ENCODE peak calls at places on chromosomes 11 and 22, in five cellular contexts. One of them, this sample, is unnamed. For H3K4me1, the result is how much of the 10 kb centered on the place peaks cover.

GRCh38 chr11:81245791-81246190 is 1487.9 kb downstream of the FAM181B start:
- DNase-seq in adrenal gland: no peak
- DNase-seq in ovary: no peak
- DNase-seq in pancreas: no peak
- DNase-seq in HCT116: no peak
- DNase-seq in this sample: no peak

GRCh38 chr11:116927163-116927772 is 89.8 kb upstream of the APOA1 start:
- DNase-seq in adrenal gland: no peak
- DNase-seq in ovary: no peak
- DNase-seq in pancreas: no peak
- DNase-seq in HCT116: no peak
- DNase-seq in this sample: no peak

GRCh38 chr11:2535673-2536439 is 91.0 kb downstream of the KCNQ1 start:
- DNase-seq in adrenal gland: peak
- DNase-seq in ovary: peak
- DNase-seq in pancreas: peak
- DNase-seq in HCT116: no peak
- DNase-seq in this sample: no peak

GRCh38 chr22:29748248-29748893 is 18.4 kb downstream of the ZMAT5 start:
- DNase-seq in adrenal gland: no peak
- DNase-seq in ovary: no peak
- DNase-seq in pancreas: no peak
- DNase-seq in HCT116: no peak
- DNase-seq in this sample: no peak

GRCh38 chr22:26561756-26562417 is 28.0 kb downstream of the TPST2 start:
- DNase-seq in adrenal gland: peak
- DNase-seq in ovary: peak
- DNase-seq in pancreas: peak
- DNase-seq in HCT116: no peak
- DNase-seq in this sample: no peak

GRCh38 chr22:46994983-46995382 is 232.5 kb downstream of the TBC1D22A start:
- DNase-seq in adrenal gland: no peak
- DNase-seq in ovary: no peak
- DNase-seq in pancreas: no peak
- DNase-seq in HCT116: no peak
- DNase-seq in this sample: no peak

GRCh38 chr11:60858236-60858635 is 2.5 kb upstream of the PTGDR2 start:
- DNase-seq in adrenal gland: no peak
- DNase-seq in ovary: no peak
- DNase-seq in pancreas: no peak
- DNase-seq in HCT116: no peak
- DNase-seq in this sample: no peak

GRCh38 chr11:128908391-128909246 is 17.5 kb downstream of the KCNJ5 start:
- DNase-seq in adrenal gland: peak
- DNase-seq in ovary: peak
- DNase-seq in pancreas: no peak
- DNase-seq in HCT116: peak
- DNase-seq in this sample: peak

GRCh38 chr22:40076702-40077645 is 82.2 kb downstream of the FAM83F start:
- DNase-seq in adrenal gland: no peak
- DNase-seq in ovary: no peak
- DNase-seq in pancreas: no peak
- DNase-seq in HCT116: no peak
- DNase-seq in this sample: no peak

GRCh38 chr11:64339754-64340408 is at the start of gene CCDC88B:
- DNase-seq in adrenal gland: no peak
- DNase-seq in ovary: peak
- DNase-seq in pancreas: peak
- DNase-seq in HCT116: no peak
- DNase-seq in this sample: no peak

GRCh38 chr11:45543808-45544422 is 121.5 kb downstream of the CHST1 start:
- DNase-seq in adrenal gland: no peak
- DNase-seq in ovary: no peak
- DNase-seq in pancreas: no peak
- DNase-seq in HCT116: no peak
- DNase-seq in this sample: no peak

GRCh38 chr11:45881708-45882368 is 3.6 kb upstream of the MAPK8IP1 start:
- DNase-seq in adrenal gland: no peak
- DNase-seq in ovary: no peak
- DNase-seq in pancreas: no peak
- DNase-seq in HCT116: no peak
- DNase-seq in this sample: no peak

DNA sequence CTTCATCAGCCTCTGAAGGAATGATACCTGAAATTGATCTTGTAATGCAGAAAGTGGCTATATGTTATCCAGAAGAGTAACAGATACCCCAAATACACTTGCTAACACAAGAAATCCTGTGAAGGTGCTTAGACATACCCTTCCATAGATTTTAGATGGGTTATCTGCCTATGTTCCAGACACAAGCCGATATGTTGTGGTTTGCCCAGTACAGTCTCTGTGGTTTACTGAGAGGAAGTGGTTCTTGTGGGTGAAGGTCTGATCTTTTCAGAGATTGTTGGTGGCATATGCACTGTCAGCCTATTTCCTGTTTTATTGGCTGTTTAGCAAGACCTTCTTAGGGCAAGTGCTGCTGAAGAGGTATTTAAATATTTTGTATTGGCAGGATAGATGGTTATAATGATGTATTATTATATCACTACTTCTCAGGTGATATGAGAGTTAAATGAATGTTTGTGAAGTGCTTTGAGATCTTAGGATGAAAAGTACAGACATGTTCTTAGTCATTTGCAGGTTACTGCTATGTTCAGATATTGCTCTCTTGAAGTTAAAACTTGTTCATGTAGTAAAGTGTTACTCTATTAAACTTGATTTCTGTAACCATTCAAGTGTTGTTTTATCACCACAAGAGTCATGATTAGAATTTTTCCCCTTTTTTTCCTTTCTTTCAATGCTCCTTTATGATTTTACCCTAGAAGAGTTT is 8.2 kb downstream of the ARHGEF12 start:
- DNase-seq in adrenal gland: no peak
- DNase-seq in ovary: no peak
- DNase-seq in pancreas: no peak
- DNase-seq in HCT116: peak
- DNase-seq in this sample: no peak
- H3K4me1 ChIP-seq in adrenal gland: half or more
- H3K4me1 ChIP-seq in ovary: under half
- H3K4me1 ChIP-seq in pancreas: under half
- H3K4me1 ChIP-seq in HCT116: half or more
- H3K4me1 ChIP-seq in this sample: under half

GRCh38 chr11:794766-795637 is 3.1 kb downstream of the SLC25A22 start:
- DNase-seq in adrenal gland: no peak
- DNase-seq in ovary: peak
- DNase-seq in pancreas: peak
- DNase-seq in HCT116: no peak
- DNase-seq in this sample: no peak
- H3K4me1 ChIP-seq in adrenal gland: under half
- H3K4me1 ChIP-seq in ovary: under half
- H3K4me1 ChIP-seq in pancreas: under half
- H3K4me1 ChIP-seq in HCT116: half or more
- H3K4me1 ChIP-seq in this sample: under half

DNA sequence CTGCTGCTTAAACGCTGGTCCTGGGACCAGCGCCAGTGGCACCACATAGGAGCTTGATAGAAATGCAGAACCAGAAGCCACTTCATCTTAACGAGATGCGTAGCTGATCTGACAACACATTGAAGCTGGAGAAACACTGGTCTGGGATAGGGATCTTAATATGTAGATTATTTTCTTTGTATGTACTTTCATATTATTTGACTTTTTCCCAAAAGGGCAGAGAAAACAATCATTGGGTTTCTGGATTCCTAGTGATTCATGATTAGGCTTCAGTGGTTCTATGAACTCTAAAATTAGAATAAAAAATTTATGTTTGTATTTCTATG is 12.3 kb downstream of the MPEG1 start:
- DNase-seq in adrenal gland: no peak
- DNase-seq in ovary: no peak
- DNase-seq in pancreas: no peak
- DNase-seq in HCT116: no peak
- DNase-seq in this sample: no peak
- H3K4me1 ChIP-seq in adrenal gland: under half
- H3K4me1 ChIP-seq in ovary: under half
- H3K4me1 ChIP-seq in pancreas: under half
- H3K4me1 ChIP-seq in HCT116: under half
- H3K4me1 ChIP-seq in this sample: under half

GRCh38 chr22:38249301-38249700 is 23.5 kb downstream of the TMEM184B start:
- DNase-seq in adrenal gland: no peak
- DNase-seq in ovary: no peak
- DNase-seq in pancreas: no peak
- DNase-seq in HCT116: no peak
- DNase-seq in this sample: no peak

GRCh38 chr22:38250642-38251354 is 22.0 kb downstream of the TMEM184B start:
- DNase-seq in adrenal gland: no peak
- DNase-seq in ovary: no peak
- DNase-seq in pancreas: no peak
- DNase-seq in HCT116: no peak
- DNase-seq in this sample: no peak

GRCh38 chr22:38251355-38251720 is 21.5 kb downstream of the TMEM184B start:
- DNase-seq in adrenal gland: no peak
- DNase-seq in ovary: no peak
- DNase-seq in pancreas: no peak
- DNase-seq in HCT116: no peak
- DNase-seq in this sample: no peak

GRCh38 chr22:38248280-38248679 is 24.5 kb downstream of the TMEM184B start:
- DNase-seq in adrenal gland: no peak
- DNase-seq in ovary: no peak
- DNase-seq in pancreas: no peak
- DNase-seq in HCT116: no peak
- DNase-seq in this sample: no peak

DNA sequence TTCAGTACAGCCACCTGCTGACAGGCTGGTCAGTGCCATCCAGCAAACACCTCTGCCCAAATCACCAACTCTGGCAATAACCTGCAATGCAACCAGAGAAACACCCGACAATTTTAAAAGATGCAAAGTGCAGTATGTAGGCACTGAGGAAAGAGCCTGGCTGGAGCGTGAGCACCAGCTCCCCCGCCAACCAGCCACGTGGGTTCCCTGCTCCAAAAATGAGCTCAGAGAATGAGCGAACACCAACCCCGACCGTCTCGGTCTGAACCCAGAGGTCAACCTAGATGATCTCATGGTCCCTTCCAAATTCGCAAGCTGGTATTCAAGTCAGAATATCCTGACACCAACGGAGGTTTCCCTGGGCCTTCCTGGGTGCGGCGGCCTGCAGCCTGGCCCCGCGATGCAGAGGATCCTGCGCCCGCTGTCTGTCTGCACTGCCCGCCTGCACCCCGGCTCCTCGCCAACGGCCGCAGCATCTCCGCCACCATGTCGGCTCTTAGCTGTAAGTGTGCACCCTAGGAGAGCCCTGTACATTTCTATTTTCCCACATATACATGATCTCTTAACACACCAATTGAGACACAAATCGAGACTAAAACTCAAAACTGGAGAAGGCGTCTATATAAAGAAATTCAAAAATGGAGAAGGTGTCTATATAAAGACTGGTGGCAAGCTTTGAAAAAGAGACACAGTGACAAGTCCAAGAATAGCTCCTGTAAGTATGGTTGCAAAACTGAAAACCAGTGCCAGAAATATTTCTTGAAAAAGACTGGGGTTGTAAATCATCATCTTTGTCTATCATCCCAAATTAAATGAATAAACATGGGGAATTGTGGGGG is 22.8 kb downstream of the TMEM184B start:
- DNase-seq in adrenal gland: no peak
- DNase-seq in ovary: no peak
- DNase-seq in pancreas: no peak
- DNase-seq in HCT116: no peak
- DNase-seq in this sample: no peak
- H3K4me1 ChIP-seq in adrenal gland: under half
- H3K4me1 ChIP-seq in ovary: under half
- H3K4me1 ChIP-seq in pancreas: under half
- H3K4me1 ChIP-seq in HCT116: under half
- H3K4me1 ChIP-seq in this sample: under half

GRCh38 chr22:20137113-20137512 is 5.5 kb downstream of the ZDHHC8 start:
- DNase-seq in adrenal gland: no peak
- DNase-seq in ovary: no peak
- DNase-seq in pancreas: no peak
- DNase-seq in HCT116: no peak
- DNase-seq in this sample: no peak

GRCh38 chr22:20138868-20139267 is 7.3 kb downstream of the ZDHHC8 start:
- DNase-seq in adrenal gland: no peak
- DNase-seq in ovary: no peak
- DNase-seq in pancreas: peak
- DNase-seq in HCT116: no peak
- DNase-seq in this sample: no peak

GRCh38 chr22:20136603-20136873 is 4.9 kb downstream of the ZDHHC8 start:
- DNase-seq in adrenal gland: no peak
- DNase-seq in ovary: no peak
- DNase-seq in pancreas: no peak
- DNase-seq in HCT116: no peak
- DNase-seq in this sample: no peak

GRCh38 chr22:20138417-20138738 is 6.8 kb downstream of the ZDHHC8 start:
- DNase-seq in adrenal gland: no peak
- DNase-seq in ovary: no peak
- DNase-seq in pancreas: no peak
- DNase-seq in HCT116: no peak
- DNase-seq in this sample: no peak

DNA sequence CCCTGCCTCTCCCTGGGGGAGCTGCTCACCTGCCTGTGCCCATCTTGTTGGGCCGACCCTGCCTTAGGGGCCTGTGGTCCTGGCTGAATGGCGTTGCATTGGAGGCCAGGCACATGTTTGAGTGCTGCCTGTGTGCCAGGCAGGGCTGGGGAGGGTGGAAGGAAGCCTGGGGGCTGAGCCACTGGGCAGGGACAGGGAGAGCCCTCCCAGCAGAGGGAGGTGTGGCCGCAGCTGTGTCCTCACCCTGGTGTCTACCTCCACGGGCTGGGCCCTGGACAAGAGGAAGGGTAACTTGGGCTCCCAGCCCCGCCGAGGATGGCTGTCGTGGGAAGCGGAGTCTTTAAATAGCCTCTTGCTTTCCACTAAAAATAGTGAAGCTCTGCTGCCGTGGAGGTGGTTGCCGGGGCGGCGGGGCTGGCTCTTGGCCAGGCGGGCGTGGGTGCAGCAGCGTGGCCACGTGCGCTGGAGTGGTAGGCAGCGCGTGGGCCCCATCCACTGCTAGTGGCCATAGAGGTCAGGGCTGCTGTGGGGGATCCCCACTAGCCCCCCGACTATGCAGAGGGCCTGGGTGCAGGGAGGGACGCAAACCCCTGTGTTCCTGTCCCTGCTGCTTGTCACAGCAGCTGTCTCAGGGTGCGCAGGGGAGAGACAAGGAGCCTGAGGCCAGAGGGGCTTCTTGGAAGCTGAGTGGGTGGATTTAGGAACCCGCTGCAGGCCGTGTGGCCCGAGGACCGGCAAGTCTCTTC is 6.2 kb downstream of the ZDHHC8 start:
- DNase-seq in adrenal gland: no peak
- DNase-seq in ovary: no peak
- DNase-seq in pancreas: no peak
- DNase-seq in HCT116: no peak
- DNase-seq in this sample: no peak
- H3K4me1 ChIP-seq in adrenal gland: under half
- H3K4me1 ChIP-seq in ovary: under half
- H3K4me1 ChIP-seq in pancreas: under half
- H3K4me1 ChIP-seq in HCT116: under half
- H3K4me1 ChIP-seq in this sample: under half

This sample was measured in uterus.